ENCODE peak calls at places on chromosomes 11 and 22, in ten cellular contexts. J, P, E, Y, B, H, O, V, C and M are unnamed samples.
A peak's percentile ranks its signal among the peaks of the same experiment; 100 is the strongest.

GRCh38 chr22:33969052-33969451 is 48.8 kb upstream of the LARGE1 start:
- DNase-seq in P (no peak), E (no peak), V (no peak), H (no peak), O (no peak), J (no peak), Y (no peak), C (no peak), B (peak; percentile 45), M (no peak)

GRCh38 chr22:37533995-37534394 is 14.8 kb upstream of the CARD10 start:
- DNase-seq in V (peak; percentile 74), P (no peak), C (peak; percentile 84), O (no peak), H (peak; percentile 34), B (peak; percentile 97), J (no peak), Y (peak; percentile 76), E (no peak), M (no peak)

GRCh38 chr11:76803811-76804600 is 20.9 kb downstream of the TSKU start:
- DNase-seq in B (no peak), P (peak; percentile 41), H (no peak), J (no peak), V (no peak), O (peak; percentile 16), C (peak; percentile 63), E (peak; percentile 2), Y (no peak), M (no peak)

GRCh38 chr11:19727246-19727645 is 14.6 kb downstream of the NAV2 start:
- DNase-seq in B (no peak), O (no peak), H (no peak), J (no peak), E (peak; percentile 41), C (peak; percentile 76), V (peak; percentile 57), P (no peak), Y (peak; percentile 42), M (no peak)

GRCh38 chr11:5277807-5278206 is 8.1 kb upstream of the HBE1 start:
- DNase-seq in C (no peak), V (no peak), B (no peak), O (no peak), J (no peak), E (no peak), Y (no peak), P (no peak), H (no peak), M (no peak)

GRCh38 chr22:37777122-37777687 is 30.5 kb upstream of the GCAT start:
- DNase-seq in J (no peak), B (peak; percentile 97), H (peak; percentile 84), V (peak; percentile 49), P (no peak), E (peak; percentile 39), O (peak; percentile 81), C (peak; percentile 82), Y (peak; percentile 85), M (peak; percentile 62)

GRCh38 chr11:46966773-46967172 is 30.2 kb downstream of the CSTPP1 start:
- DNase-seq in V (no peak), Y (no peak), B (no peak), E (no peak), C (no peak), H (no peak), O (no peak), J (no peak), P (no peak), M (no peak)

GRCh38 chr11:1733009-1733715 is 17.2 kb downstream of the IFITM10 start:
- DNase-seq in J (no peak), B (no peak), V (no peak), H (no peak), O (no peak), Y (no peak), E (no peak), P (no peak), C (no peak), M (no peak)

GRCh38 chr22:27242917-27243589 is 558.5 kb downstream of the MN1 start:
- DNase-seq in Y (no peak), J (no peak), H (no peak), B (peak; percentile 71), O (no peak), V (peak; percentile 35), C (no peak), E (no peak), P (no peak), M (no peak)

GRCh38 chr11:110524227-110524626 is 94.5 kb downstream of the FDX1 start:
- DNase-seq in J (no peak), P (no peak), E (no peak), H (no peak), C (peak; percentile 92), O (no peak), V (peak; percentile 74), B (peak; percentile 89), Y (peak; percentile 67), M (no peak)

GRCh38 chr11:41446566-41446965 is 12.9 kb downstream of the LRRC4C start:
- DNase-seq in E (no peak), O (no peak), J (no peak), Y (no peak), H (no peak), V (no peak), B (no peak), P (no peak), C (no peak), M (no peak)

GRCh38 chr11:123197711-123198110 is 2.7 kb upstream of the CLMP start:
- DNase-seq in Y (peak; percentile 81), E (no peak), B (peak; percentile 99), V (peak; percentile 70), O (no peak), P (no peak), J (no peak), H (no peak), C (peak; percentile 82), M (no peak)

GRCh38 chr11:69369945-69370344 is 76.0 kb downstream of the MYEOV start:
- DNase-seq in C (no peak), H (no peak), Y (no peak), J (no peak), O (peak; percentile 12), E (no peak), B (no peak), P (no peak), V (no peak), M (no peak)

GRCh38 chr22:18078329-18079041 is 695 bp downstream of the PEX26 start:
- DNase-seq in C (peak; percentile 15), V (no peak), Y (no peak), J (no peak), O (peak; percentile 70), E (no peak), B (no peak), H (no peak), P (peak; percentile 92), M (no peak)
- TF ChIP-seq CTCF in C (no peak), V (peak; percentile 36), Y (no peak), J (no peak), O (no peak), E (no peak), B (peak; percentile 6), H (no peak), P (no peak), M (peak; percentile 18)

DNA sequence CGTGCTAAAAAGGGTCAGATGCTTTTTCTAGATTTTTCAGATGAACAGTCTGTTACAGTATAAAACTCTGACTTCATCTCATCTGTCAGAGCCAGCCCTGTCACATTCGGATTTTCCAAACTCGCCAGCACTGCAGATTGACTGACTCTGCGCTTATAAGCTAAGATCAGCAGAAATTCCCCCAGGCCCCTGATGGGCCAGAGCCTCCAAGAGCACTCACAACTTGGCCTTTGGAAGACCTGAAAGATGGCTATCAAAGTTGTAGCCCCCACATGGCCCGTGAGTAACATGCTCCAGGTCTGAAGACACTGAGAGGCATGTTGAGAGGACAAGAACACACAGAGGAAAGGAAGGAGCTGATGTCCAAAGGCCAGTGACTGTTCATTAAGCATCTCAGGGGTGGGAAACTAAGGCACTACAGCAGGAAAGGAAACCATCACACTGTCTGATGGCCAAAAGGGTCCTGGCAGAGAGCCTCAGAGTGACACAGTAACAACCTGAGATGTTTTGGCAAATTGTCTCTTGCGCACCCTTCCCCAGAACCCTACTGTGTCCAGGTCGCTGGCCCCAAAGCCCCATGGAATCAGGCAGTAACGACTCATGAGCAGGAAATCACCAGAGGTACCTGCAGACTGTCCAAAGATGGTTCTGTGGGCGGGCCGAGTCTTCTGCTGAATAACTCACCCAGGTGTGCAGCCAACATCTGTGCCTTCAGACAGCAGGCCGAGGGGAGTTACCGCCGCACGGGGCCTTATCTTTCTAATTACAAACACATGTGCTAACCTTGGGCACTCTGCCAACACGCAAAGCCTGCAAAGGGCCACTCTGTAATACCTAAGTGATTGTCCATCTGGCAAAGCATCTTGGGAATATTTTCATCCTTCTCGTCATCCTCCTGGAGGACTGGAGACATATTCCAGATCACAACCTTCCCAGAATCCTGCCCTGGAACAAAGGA is 23.6 kb downstream of the HIRA start:
- DNase-seq in C (no peak), H (no peak), J (no peak), B (no peak), P (no peak), V (no peak), E (peak; percentile 35), O (peak; percentile 24), Y (no peak), M (no peak)
- H3K4me3 ChIP-seq in C (no peak overlapping the region), H (no peak overlapping the region), J (no peak overlapping the region), B (no peak overlapping the region), P (no peak overlapping the region), V (no peak overlapping the region), E (no peak overlapping the region), O (no peak overlapping the region), Y (no peak overlapping the region), M (no peak overlapping the region)

DNA sequence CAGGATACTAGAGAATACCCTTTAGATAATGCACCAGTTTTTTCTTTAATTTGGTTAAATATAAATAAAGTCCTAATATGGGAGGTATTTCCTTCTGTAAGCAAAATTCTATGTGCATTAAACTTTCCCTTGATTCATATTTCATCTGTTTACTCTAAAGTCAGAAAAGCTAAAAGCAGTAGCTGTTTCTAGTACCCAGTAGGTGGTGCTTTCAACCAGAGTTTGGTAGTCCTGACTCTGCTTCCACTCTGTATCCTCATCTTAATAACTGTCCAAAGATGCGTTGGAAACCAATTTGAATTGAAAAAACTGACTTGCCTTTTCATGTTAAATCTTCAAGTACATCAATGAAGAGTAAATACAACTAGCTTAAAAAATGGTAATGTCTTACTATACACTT is 1065.2 kb downstream of the JRKL start:
- DNase-seq in H (no peak), Y (no peak), B (peak; percentile 23), J (no peak), C (peak; percentile 54), P (no peak), V (peak; percentile 37), O (no peak), E (no peak), M (no peak)
- TF ChIP-seq CTCF in H (no peak), Y (no peak), B (peak; percentile 28), J (peak; percentile 21), C (peak; percentile 49), P (no peak), V (peak; percentile 72), O (no peak), E (no peak), M (no peak)

DNA sequence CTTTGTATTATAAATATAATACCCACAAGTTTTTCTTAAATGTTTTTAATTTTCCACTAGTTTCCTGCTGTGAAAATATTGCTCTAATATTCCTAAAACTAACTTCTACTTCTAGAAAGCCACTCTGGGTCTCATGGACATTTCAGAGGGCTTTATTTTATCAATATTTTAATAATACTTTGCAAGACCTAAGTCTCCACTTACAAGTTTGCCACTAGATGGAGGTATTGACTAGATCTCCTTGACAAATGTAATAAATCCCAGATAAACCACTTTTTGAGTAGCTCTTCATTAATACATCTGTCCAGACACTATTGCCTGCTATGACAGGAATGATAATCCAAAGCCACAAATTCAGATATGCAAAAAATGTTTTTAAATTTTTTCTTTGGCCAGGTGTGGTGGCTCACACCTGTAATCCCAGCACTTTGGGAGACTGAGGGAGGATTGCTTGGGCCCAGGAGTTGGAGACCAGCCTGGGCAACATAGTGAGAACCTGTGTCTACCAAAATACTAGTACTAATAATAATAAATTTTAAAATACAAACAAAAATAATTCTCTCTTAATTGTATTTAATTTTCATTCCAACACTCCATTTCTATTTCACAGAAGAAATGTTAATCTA is 3.5 kb upstream of the ACAT1 start:
- DNase-seq in P (no peak), H (peak; percentile 52), O (no peak), E (no peak), J (no peak), V (no peak), C (peak; percentile 82), Y (no peak), B (peak; percentile 61), M (no peak)
- H3K4me3 ChIP-seq in P (no peak overlapping the region), H (no peak overlapping the region), O (no peak overlapping the region), E (no peak overlapping the region), J (no peak overlapping the region), V (no peak overlapping the region), C (no peak overlapping the region), Y (no peak overlapping the region), B (no peak overlapping the region), M (no peak overlapping the region)